ENCODE peak calls at places on chromosome 22, in ten cellular contexts. One of them, this sample, is unnamed.

GRCh38 chr22:42919199-42919598 is 62.1 kb upstream of the ARFGAP3 start:
- ATAC-seq in right lobe of liver: no peak
- ATAC-seq in left cardiac atrium: peak
- ATAC-seq in T-cell: no peak
- ATAC-seq in activated CD4-positive, alpha-beta T cell treated with anti-CD3 and anti-CD28 coated beads for 36 hours: peak
- ATAC-seq in SK-N-SH treated with all-trans-retinoic acid at 6 μM for 48 hours: no peak
- ATAC-seq in body of pancreas: no peak
- ATAC-seq in pancreas: no peak
- ATAC-seq in left ventricle myocardium superior: peak
- ATAC-seq in activated CD8-positive, alpha-beta memory T cell treated with anti-CD3 and anti-CD28 coated beads, Interleukin-2, amount 10 ng/mL, durations not matched to agents 7 days and 5 days: no peak
- ATAC-seq in this sample: peak

GRCh38 chr22:45603631-45604030 is 68.0 kb upstream of the ATXN10 start:
- ATAC-seq in T-cell: no peak
- ATAC-seq in activated CD8-positive, alpha-beta memory T cell treated with anti-CD3 and anti-CD28 coated beads, Interleukin-2, amount 10 ng/mL, durations not matched to agents 7 days and 5 days: no peak
- ATAC-seq in SK-N-SH treated with all-trans-retinoic acid at 6 μM for 48 hours: no peak
- ATAC-seq in left cardiac atrium: no peak
- ATAC-seq in right lobe of liver: no peak
- ATAC-seq in pancreas: no peak
- ATAC-seq in activated CD4-positive, alpha-beta T cell treated with anti-CD3 and anti-CD28 coated beads for 36 hours: no peak
- ATAC-seq in body of pancreas: no peak
- ATAC-seq in left ventricle myocardium superior: no peak
- ATAC-seq in this sample: no peak

GRCh38 chr22:46776876-46777608 is 14.6 kb downstream of the TBC1D22A start:
- ATAC-seq in SK-N-SH treated with all-trans-retinoic acid at 6 μM for 48 hours: no peak
- ATAC-seq in left ventricle myocardium superior: peak
- ATAC-seq in T-cell: no peak
- ATAC-seq in left cardiac atrium: peak
- ATAC-seq in activated CD4-positive, alpha-beta T cell treated with anti-CD3 and anti-CD28 coated beads for 36 hours: no peak
- ATAC-seq in activated CD8-positive, alpha-beta memory T cell treated with anti-CD3 and anti-CD28 coated beads, Interleukin-2, amount 10 ng/mL, durations not matched to agents 7 days and 5 days: no peak
- ATAC-seq in pancreas: no peak
- ATAC-seq in body of pancreas: no peak
- ATAC-seq in right lobe of liver: no peak
- ATAC-seq in this sample: no peak

GRCh38 chr22:46119729-46120419 is 30.5 kb upstream of the PPARA start:
- ATAC-seq in SK-N-SH treated with all-trans-retinoic acid at 6 μM for 48 hours: peak
- ATAC-seq in pancreas: no peak
- ATAC-seq in right lobe of liver: no peak
- ATAC-seq in left cardiac atrium: peak
- ATAC-seq in activated CD8-positive, alpha-beta memory T cell treated with anti-CD3 and anti-CD28 coated beads, Interleukin-2, amount 10 ng/mL, durations not matched to agents 7 days and 5 days: no peak
- ATAC-seq in body of pancreas: no peak
- ATAC-seq in T-cell: no peak
- ATAC-seq in activated CD4-positive, alpha-beta T cell treated with anti-CD3 and anti-CD28 coated beads for 36 hours: no peak
- ATAC-seq in left ventricle myocardium superior: peak
- ATAC-seq in this sample: no peak

GRCh38 chr22:24285245-24285644 is 14.6 kb downstream of the SPECC1L start:
- ATAC-seq in activated CD8-positive, alpha-beta memory T cell treated with anti-CD3 and anti-CD28 coated beads, Interleukin-2, amount 10 ng/mL, durations not matched to agents 7 days and 5 days: peak
- ATAC-seq in SK-N-SH treated with all-trans-retinoic acid at 6 μM for 48 hours: no peak
- ATAC-seq in T-cell: peak
- ATAC-seq in left ventricle myocardium superior: peak
- ATAC-seq in activated CD4-positive, alpha-beta T cell treated with anti-CD3 and anti-CD28 coated beads for 36 hours: peak
- ATAC-seq in left cardiac atrium: no peak
- ATAC-seq in body of pancreas: no peak
- ATAC-seq in pancreas: no peak
- ATAC-seq in right lobe of liver: no peak
- ATAC-seq in this sample: peak

GRCh38 chr22:42560781-42561180 is 7.0 kb downstream of the SERHL2 start:
- ATAC-seq in SK-N-SH treated with all-trans-retinoic acid at 6 μM for 48 hours: peak
- ATAC-seq in T-cell: no peak
- ATAC-seq in pancreas: peak
- ATAC-seq in left cardiac atrium: peak
- ATAC-seq in activated CD8-positive, alpha-beta memory T cell treated with anti-CD3 and anti-CD28 coated beads, Interleukin-2, amount 10 ng/mL, durations not matched to agents 7 days and 5 days: peak
- ATAC-seq in body of pancreas: no peak
- ATAC-seq in left ventricle myocardium superior: peak
- ATAC-seq in right lobe of liver: peak
- ATAC-seq in activated CD4-positive, alpha-beta T cell treated with anti-CD3 and anti-CD28 coated beads for 36 hours: peak
- ATAC-seq in this sample: no peak

GRCh38 chr22:23075525-23076216 is 5.4 kb downstream of the GNAZ start:
- ATAC-seq in T-cell: no peak
- ATAC-seq in body of pancreas: no peak
- ATAC-seq in left ventricle myocardium superior: no peak
- ATAC-seq in SK-N-SH treated with all-trans-retinoic acid at 6 μM for 48 hours: no peak
- ATAC-seq in right lobe of liver: no peak
- ATAC-seq in pancreas: no peak
- ATAC-seq in left cardiac atrium: no peak
- ATAC-seq in activated CD4-positive, alpha-beta T cell treated with anti-CD3 and anti-CD28 coated beads for 36 hours: no peak
- ATAC-seq in activated CD8-positive, alpha-beta memory T cell treated with anti-CD3 and anti-CD28 coated beads, Interleukin-2, amount 10 ng/mL, durations not matched to agents 7 days and 5 days: no peak
- ATAC-seq in this sample: no peak

GRCh38 chr22:27715078-27715477 is 86.5 kb downstream of the MN1 start:
- ATAC-seq in body of pancreas: no peak
- ATAC-seq in T-cell: no peak
- ATAC-seq in right lobe of liver: no peak
- ATAC-seq in activated CD4-positive, alpha-beta T cell treated with anti-CD3 and anti-CD28 coated beads for 36 hours: no peak
- ATAC-seq in SK-N-SH treated with all-trans-retinoic acid at 6 μM for 48 hours: no peak
- ATAC-seq in left ventricle myocardium superior: no peak
- ATAC-seq in pancreas: no peak
- ATAC-seq in activated CD8-positive, alpha-beta memory T cell treated with anti-CD3 and anti-CD28 coated beads, Interleukin-2, amount 10 ng/mL, durations not matched to agents 7 days and 5 days: no peak
- ATAC-seq in left cardiac atrium: no peak
- ATAC-seq in this sample: no peak

GRCh38 chr22:50105529-50106100 is 15.8 kb downstream of the MOV10L1 start:
- ATAC-seq in activated CD4-positive, alpha-beta T cell treated with anti-CD3 and anti-CD28 coated beads for 36 hours: peak
- ATAC-seq in left ventricle myocardium superior: no peak
- ATAC-seq in SK-N-SH treated with all-trans-retinoic acid at 6 μM for 48 hours: no peak
- ATAC-seq in activated CD8-positive, alpha-beta memory T cell treated with anti-CD3 and anti-CD28 coated beads, Interleukin-2, amount 10 ng/mL, durations not matched to agents 7 days and 5 days: peak
- ATAC-seq in body of pancreas: no peak
- ATAC-seq in pancreas: no peak
- ATAC-seq in T-cell: peak
- ATAC-seq in right lobe of liver: no peak
- ATAC-seq in left cardiac atrium: peak
- ATAC-seq in this sample: peak

GRCh38 chr22:30382340-30382739 is 4.9 kb downstream of the RNF215 start:
- ATAC-seq in left ventricle myocardium superior: peak
- ATAC-seq in SK-N-SH treated with all-trans-retinoic acid at 6 μM for 48 hours: no peak
- ATAC-seq in body of pancreas: no peak
- ATAC-seq in pancreas: no peak
- ATAC-seq in right lobe of liver: no peak
- ATAC-seq in T-cell: no peak
- ATAC-seq in activated CD8-positive, alpha-beta memory T cell treated with anti-CD3 and anti-CD28 coated beads, Interleukin-2, amount 10 ng/mL, durations not matched to agents 7 days and 5 days: no peak
- ATAC-seq in activated CD4-positive, alpha-beta T cell treated with anti-CD3 and anti-CD28 coated beads for 36 hours: no peak
- ATAC-seq in left cardiac atrium: peak
- ATAC-seq in this sample: no peak

GRCh38 chr22:39925273-39925672 is 24.4 kb downstream of the GRAP2 start:
- ATAC-seq in SK-N-SH treated with all-trans-retinoic acid at 6 μM for 48 hours: no peak
- ATAC-seq in pancreas: no peak
- ATAC-seq in right lobe of liver: no peak
- ATAC-seq in body of pancreas: no peak
- ATAC-seq in left cardiac atrium: no peak
- ATAC-seq in T-cell: no peak
- ATAC-seq in left ventricle myocardium superior: no peak
- ATAC-seq in activated CD4-positive, alpha-beta T cell treated with anti-CD3 and anti-CD28 coated beads for 36 hours: no peak
- ATAC-seq in activated CD8-positive, alpha-beta memory T cell treated with anti-CD3 and anti-CD28 coated beads, Interleukin-2, amount 10 ng/mL, durations not matched to agents 7 days and 5 days: no peak
- ATAC-seq in this sample: no peak

GRCh38 chr22:24304067-24304675 is 33.5 kb downstream of the SPECC1L start:
- ATAC-seq in activated CD8-positive, alpha-beta memory T cell treated with anti-CD3 and anti-CD28 coated beads, Interleukin-2, amount 10 ng/mL, durations not matched to agents 7 days and 5 days: no peak
- ATAC-seq in T-cell: no peak
- ATAC-seq in pancreas: peak
- ATAC-seq in SK-N-SH treated with all-trans-retinoic acid at 6 μM for 48 hours: no peak
- ATAC-seq in body of pancreas: no peak
- ATAC-seq in left cardiac atrium: peak
- ATAC-seq in right lobe of liver: peak
- ATAC-seq in activated CD4-positive, alpha-beta T cell treated with anti-CD3 and anti-CD28 coated beads for 36 hours: peak
- ATAC-seq in left ventricle myocardium superior: no peak
- ATAC-seq in this sample: no peak

GRCh38 chr22:44341431-44342346 is 28.9 kb upstream of the SHISAL1 start:
- ATAC-seq in left ventricle myocardium superior: peak
- ATAC-seq in activated CD4-positive, alpha-beta T cell treated with anti-CD3 and anti-CD28 coated beads for 36 hours: no peak
- ATAC-seq in pancreas: peak
- ATAC-seq in activated CD8-positive, alpha-beta memory T cell treated with anti-CD3 and anti-CD28 coated beads, Interleukin-2, amount 10 ng/mL, durations not matched to agents 7 days and 5 days: no peak
- ATAC-seq in SK-N-SH treated with all-trans-retinoic acid at 6 μM for 48 hours: peak
- ATAC-seq in right lobe of liver: peak
- ATAC-seq in T-cell: no peak
- ATAC-seq in left cardiac atrium: peak
- ATAC-seq in body of pancreas: no peak
- ATAC-seq in this sample: no peak

GRCh38 chr22:43148581-43148980 is 2.8 kb upstream of the TSPO start:
- ATAC-seq in activated CD4-positive, alpha-beta T cell treated with anti-CD3 and anti-CD28 coated beads for 36 hours: peak
- ATAC-seq in T-cell: no peak
- ATAC-seq in left ventricle myocardium superior: no peak
- ATAC-seq in activated CD8-positive, alpha-beta memory T cell treated with anti-CD3 and anti-CD28 coated beads, Interleukin-2, amount 10 ng/mL, durations not matched to agents 7 days and 5 days: no peak
- ATAC-seq in right lobe of liver: no peak
- ATAC-seq in left cardiac atrium: no peak
- ATAC-seq in pancreas: no peak
- ATAC-seq in SK-N-SH treated with all-trans-retinoic acid at 6 μM for 48 hours: no peak
- ATAC-seq in body of pancreas: no peak
- ATAC-seq in this sample: no peak

GRCh38 chr22:42972592-42973535 is 42.1 kb downstream of the PACSIN2 start:
- ATAC-seq in activated CD4-positive, alpha-beta T cell treated with anti-CD3 and anti-CD28 coated beads for 36 hours: peak
- ATAC-seq in pancreas: peak
- ATAC-seq in SK-N-SH treated with all-trans-retinoic acid at 6 μM for 48 hours: no peak
- ATAC-seq in left cardiac atrium: no peak
- ATAC-seq in left ventricle myocardium superior: peak
- ATAC-seq in T-cell: no peak
- ATAC-seq in activated CD8-positive, alpha-beta memory T cell treated with anti-CD3 and anti-CD28 coated beads, Interleukin-2, amount 10 ng/mL, durations not matched to agents 7 days and 5 days: no peak
- ATAC-seq in body of pancreas: peak
- ATAC-seq in right lobe of liver: peak
- ATAC-seq in this sample: no peak

GRCh38 chr22:38006906-38007305 is 22.6 kb upstream of the SOX10 start:
- ATAC-seq in left ventricle myocardium superior: no peak
- ATAC-seq in activated CD4-positive, alpha-beta T cell treated with anti-CD3 and anti-CD28 coated beads for 36 hours: no peak
- ATAC-seq in right lobe of liver: no peak
- ATAC-seq in activated CD8-positive, alpha-beta memory T cell treated with anti-CD3 and anti-CD28 coated beads, Interleukin-2, amount 10 ng/mL, durations not matched to agents 7 days and 5 days: no peak
- ATAC-seq in SK-N-SH treated with all-trans-retinoic acid at 6 μM for 48 hours: no peak
- ATAC-seq in body of pancreas: no peak
- ATAC-seq in pancreas: no peak
- ATAC-seq in left cardiac atrium: no peak
- ATAC-seq in T-cell: no peak
- ATAC-seq in this sample: no peak

GRCh38 chr22:26215766-26216165 is 46.5 kb downstream of the SEZ6L start:
- ATAC-seq in T-cell: no peak
- ATAC-seq in left cardiac atrium: no peak
- ATAC-seq in right lobe of liver: no peak
- ATAC-seq in SK-N-SH treated with all-trans-retinoic acid at 6 μM for 48 hours: no peak
- ATAC-seq in activated CD8-positive, alpha-beta memory T cell treated with anti-CD3 and anti-CD28 coated beads, Interleukin-2, amount 10 ng/mL, durations not matched to agents 7 days and 5 days: no peak
- ATAC-seq in body of pancreas: no peak
- ATAC-seq in left ventricle myocardium superior: no peak
- ATAC-seq in pancreas: no peak
- ATAC-seq in activated CD4-positive, alpha-beta T cell treated with anti-CD3 and anti-CD28 coated beads for 36 hours: no peak
- ATAC-seq in this sample: no peak

GRCh38 chr22:37508431-37508963 is 10.7 kb downstream of the CARD10 start:
- ATAC-seq in activated CD8-positive, alpha-beta memory T cell treated with anti-CD3 and anti-CD28 coated beads, Interleukin-2, amount 10 ng/mL, durations not matched to agents 7 days and 5 days: no peak
- ATAC-seq in activated CD4-positive, alpha-beta T cell treated with anti-CD3 and anti-CD28 coated beads for 36 hours: no peak
- ATAC-seq in T-cell: no peak
- ATAC-seq in pancreas: no peak
- ATAC-seq in right lobe of liver: no peak
- ATAC-seq in SK-N-SH treated with all-trans-retinoic acid at 6 μM for 48 hours: no peak
- ATAC-seq in left cardiac atrium: peak
- ATAC-seq in body of pancreas: no peak
- ATAC-seq in left ventricle myocardium superior: peak
- ATAC-seq in this sample: no peak

GRCh38 chr22:45717787-45718186 is 46.2 kb downstream of the ATXN10 start:
- ATAC-seq in body of pancreas: no peak
- ATAC-seq in right lobe of liver: no peak
- ATAC-seq in T-cell: no peak
- ATAC-seq in left ventricle myocardium superior: no peak
- ATAC-seq in left cardiac atrium: no peak
- ATAC-seq in pancreas: no peak
- ATAC-seq in activated CD8-positive, alpha-beta memory T cell treated with anti-CD3 and anti-CD28 coated beads, Interleukin-2, amount 10 ng/mL, durations not matched to agents 7 days and 5 days: no peak
- ATAC-seq in SK-N-SH treated with all-trans-retinoic acid at 6 μM for 48 hours: peak
- ATAC-seq in activated CD4-positive, alpha-beta T cell treated with anti-CD3 and anti-CD28 coated beads for 36 hours: no peak
- ATAC-seq in this sample: no peak

GRCh38 chr22:29737251-29738117 is 17.7 kb downstream of the CABP7 start:
- ATAC-seq in SK-N-SH treated with all-trans-retinoic acid at 6 μM for 48 hours: no peak
- ATAC-seq in right lobe of liver: no peak
- ATAC-seq in T-cell: no peak
- ATAC-seq in activated CD8-positive, alpha-beta memory T cell treated with anti-CD3 and anti-CD28 coated beads, Interleukin-2, amount 10 ng/mL, durations not matched to agents 7 days and 5 days: no peak
- ATAC-seq in activated CD4-positive, alpha-beta T cell treated with anti-CD3 and anti-CD28 coated beads for 36 hours: no peak
- ATAC-seq in left cardiac atrium: peak
- ATAC-seq in pancreas: no peak
- ATAC-seq in left ventricle myocardium superior: peak
- ATAC-seq in body of pancreas: no peak
- ATAC-seq in this sample: no peak

GRCh38 chr22:41488596-41489385 is 19.9 kb downstream of the ACO2 start:
- ATAC-seq in activated CD4-positive, alpha-beta T cell treated with anti-CD3 and anti-CD28 coated beads for 36 hours: no peak
- ATAC-seq in body of pancreas: no peak
- ATAC-seq in activated CD8-positive, alpha-beta memory T cell treated with anti-CD3 and anti-CD28 coated beads, Interleukin-2, amount 10 ng/mL, durations not matched to agents 7 days and 5 days: no peak
- ATAC-seq in SK-N-SH treated with all-trans-retinoic acid at 6 μM for 48 hours: no peak
- ATAC-seq in right lobe of liver: no peak
- ATAC-seq in pancreas: no peak
- ATAC-seq in left ventricle myocardium superior: no peak
- ATAC-seq in T-cell: no peak
- ATAC-seq in left cardiac atrium: no peak
- ATAC-seq in this sample: no peak

GRCh38 chr22:28917747-28918543 is 34.6 kb downstream of the ZNRF3 start:
- ATAC-seq in T-cell: no peak
- ATAC-seq in left ventricle myocardium superior: peak
- ATAC-seq in left cardiac atrium: peak
- ATAC-seq in activated CD8-positive, alpha-beta memory T cell treated with anti-CD3 and anti-CD28 coated beads, Interleukin-2, amount 10 ng/mL, durations not matched to agents 7 days and 5 days: no peak
- ATAC-seq in SK-N-SH treated with all-trans-retinoic acid at 6 μM for 48 hours: peak
- ATAC-seq in body of pancreas: peak
- ATAC-seq in activated CD4-positive, alpha-beta T cell treated with anti-CD3 and anti-CD28 coated beads for 36 hours: no peak
- ATAC-seq in pancreas: peak
- ATAC-seq in right lobe of liver: peak
- ATAC-seq in this sample: no peak

GRCh38 chr22:23452231-23453010 is 127.7 kb downstream of the IGLL1 start:
- ATAC-seq in left ventricle myocardium superior: no peak
- ATAC-seq in pancreas: no peak
- ATAC-seq in body of pancreas: no peak
- ATAC-seq in right lobe of liver: no peak
- ATAC-seq in activated CD4-positive, alpha-beta T cell treated with anti-CD3 and anti-CD28 coated beads for 36 hours: no peak
- ATAC-seq in activated CD8-positive, alpha-beta memory T cell treated with anti-CD3 and anti-CD28 coated beads, Interleukin-2, amount 10 ng/mL, durations not matched to agents 7 days and 5 days: no peak
- ATAC-seq in SK-N-SH treated with all-trans-retinoic acid at 6 μM for 48 hours: no peak
- ATAC-seq in left cardiac atrium: no peak
- ATAC-seq in T-cell: no peak
- ATAC-seq in this sample: no peak

GRCh38 chr22:40703174-40703573 is 23.9 kb downstream of the MCHR1 start:
- ATAC-seq in activated CD8-positive, alpha-beta memory T cell treated with anti-CD3 and anti-CD28 coated beads, Interleukin-2, amount 10 ng/mL, durations not matched to agents 7 days and 5 days: no peak
- ATAC-seq in left cardiac atrium: no peak
- ATAC-seq in body of pancreas: no peak
- ATAC-seq in SK-N-SH treated with all-trans-retinoic acid at 6 μM for 48 hours: no peak
- ATAC-seq in pancreas: no peak
- ATAC-seq in right lobe of liver: no peak
- ATAC-seq in left ventricle myocardium superior: no peak
- ATAC-seq in activated CD4-positive, alpha-beta T cell treated with anti-CD3 and anti-CD28 coated beads for 36 hours: no peak
- ATAC-seq in T-cell: no peak
- ATAC-seq in this sample: peak

GRCh38 chr22:22033803-22034468 is 51.3 kb upstream of the TOP3B start:
- ATAC-seq in right lobe of liver: no peak
- ATAC-seq in activated CD4-positive, alpha-beta T cell treated with anti-CD3 and anti-CD28 coated beads for 36 hours: no peak
- ATAC-seq in left cardiac atrium: no peak
- ATAC-seq in SK-N-SH treated with all-trans-retinoic acid at 6 μM for 48 hours: no peak
- ATAC-seq in left ventricle myocardium superior: no peak
- ATAC-seq in T-cell: no peak
- ATAC-seq in body of pancreas: no peak
- ATAC-seq in activated CD8-positive, alpha-beta memory T cell treated with anti-CD3 and anti-CD28 coated beads, Interleukin-2, amount 10 ng/mL, durations not matched to agents 7 days and 5 days: no peak
- ATAC-seq in pancreas: no peak
- ATAC-seq in this sample: no peak

GRCh38 chr22:35705141-35705540 is 12.5 kb upstream of the APOL5 start:
- ATAC-seq in SK-N-SH treated with all-trans-retinoic acid at 6 μM for 48 hours: peak
- ATAC-seq in body of pancreas: no peak
- ATAC-seq in right lobe of liver: no peak
- ATAC-seq in activated CD8-positive, alpha-beta memory T cell treated with anti-CD3 and anti-CD28 coated beads, Interleukin-2, amount 10 ng/mL, durations not matched to agents 7 days and 5 days: no peak
- ATAC-seq in left cardiac atrium: no peak
- ATAC-seq in left ventricle myocardium superior: no peak
- ATAC-seq in activated CD4-positive, alpha-beta T cell treated with anti-CD3 and anti-CD28 coated beads for 36 hours: no peak
- ATAC-seq in T-cell: no peak
- ATAC-seq in pancreas: no peak
- ATAC-seq in this sample: no peak

GRCh38 chr22:24157783-24158170 is 23.5 kb upstream of the SUSD2 start:
- ATAC-seq in body of pancreas: no peak
- ATAC-seq in right lobe of liver: no peak
- ATAC-seq in left ventricle myocardium superior: no peak
- ATAC-seq in pancreas: no peak
- ATAC-seq in left cardiac atrium: peak
- ATAC-seq in T-cell: no peak
- ATAC-seq in SK-N-SH treated with all-trans-retinoic acid at 6 μM for 48 hours: no peak
- ATAC-seq in activated CD8-positive, alpha-beta memory T cell treated with anti-CD3 and anti-CD28 coated beads, Interleukin-2, amount 10 ng/mL, durations not matched to agents 7 days and 5 days: no peak
- ATAC-seq in activated CD4-positive, alpha-beta T cell treated with anti-CD3 and anti-CD28 coated beads for 36 hours: no peak
- ATAC-seq in this sample: no peak

GRCh38 chr22:49240016-49240380 is 587.7 kb downstream of the BRD1 start:
- ATAC-seq in activated CD4-positive, alpha-beta T cell treated with anti-CD3 and anti-CD28 coated beads for 36 hours: no peak
- ATAC-seq in left ventricle myocardium superior: no peak
- ATAC-seq in body of pancreas: no peak
- ATAC-seq in T-cell: no peak
- ATAC-seq in pancreas: no peak
- ATAC-seq in right lobe of liver: no peak
- ATAC-seq in SK-N-SH treated with all-trans-retinoic acid at 6 μM for 48 hours: no peak
- ATAC-seq in activated CD8-positive, alpha-beta memory T cell treated with anti-CD3 and anti-CD28 coated beads, Interleukin-2, amount 10 ng/mL, durations not matched to agents 7 days and 5 days: no peak
- ATAC-seq in left cardiac atrium: no peak
- ATAC-seq in this sample: no peak